ENCODE peak calls at places on chromosomes 12 and 14, in six cellular contexts. B is mammary epithelial cell; F is GM23248; N is CD8-positive, alpha-beta memory T cell; W is CD8-positive, alpha-beta T cell; U is right lobe of liver. E is an unnamed sample. For H3K27me3, H3K9me3 and H3K4me1, the result is how much of the 10 kb centered on the place peaks cover.

GRCh38 chr12:42129595-42130204 is 15.0 kb downstream of the GXYLT1 start:
- DNase-seq in B (peak), F (peak), N (no peak), W (no peak), U (no peak), E (peak)

GRCh38 chr14:20421267-20421666 is 8.0 kb upstream of the TEP1 start:
- DNase-seq in B (no peak), F (no peak), N (no peak), W (no peak), U (no peak), E (no peak)

GRCh38 chr12:6273931-6274687 is 36.4 kb upstream of the PLEKHG6 start:
- DNase-seq in B (no peak), F (no peak), N (no peak), W (no peak), U (no peak), E (no peak)

GRCh38 chr14:39376671-39377403 is 55.4 kb downstream of the FBXO33 start:
- DNase-seq in B (no peak), F (peak), N (no peak), W (no peak), U (no peak), E (no peak)

GRCh38 chr14:64801800-64802199 is 77.9 kb downstream of the SPTB start:
- DNase-seq in B (no peak), F (peak), N (no peak), W (no peak), U (no peak), E (no peak)

GRCh38 chr12:74527491-74527890 is 10.1 kb upstream of the ATXN7L3B start:
- DNase-seq in B (no peak), F (no peak), N (no peak), W (no peak), U (no peak), E (no peak)

GRCh38 chr12:15152864-15153263 is 68.4 kb downstream of the RERG start:
- DNase-seq in B (peak), F (peak), N (no peak), W (no peak), U (no peak), E (no peak)

GRCh38 chr14:99966030-99966429 is 99.2 kb upstream of the EVL start:
- DNase-seq in B (no peak), F (no peak), N (no peak), W (no peak), U (no peak), E (no peak)

GRCh38 chr12:15931590-15932053 is 20.5 kb downstream of the DERA start:
- DNase-seq in B (no peak), F (peak), N (no peak), W (no peak), U (no peak), E (no peak)

GRCh38 chr14:100376751-100377171 is 53.6 kb downstream of the SLC25A47 start:
- DNase-seq in B (peak), F (peak), N (no peak), W (no peak), U (no peak), E (no peak)

GRCh38 chr14:76844223-76844622 is 18.0 kb downstream of the LRRC74A start:
- DNase-seq in B (no peak), F (peak), N (no peak), W (peak), U (peak), E (peak)

GRCh38 chr12:103632554-103633216 is 45.6 kb downstream of the STAB2 start:
- DNase-seq in B (peak), F (peak), N (peak), W (no peak), U (peak), E (no peak)

GRCh38 chr12:30753233-30753632 is 1.5 kb downstream of the CAPRIN2 start:
- DNase-seq in B (peak), F (peak), N (no peak), W (no peak), U (no peak), E (no peak)

GRCh38 chr14:93160353-93160801 is 24.3 kb downstream of the MOAP1 start:
- DNase-seq in B (no peak), F (peak), N (no peak), W (no peak), U (no peak), E (no peak)

GRCh38 chr14:103003351-103003615 is 54.1 kb downstream of the CDC42BPB start:
- DNase-seq in B (no peak), F (no peak), N (no peak), W (no peak), U (no peak), E (no peak)

GRCh38 chr14:103334644-103335603 is 887 bp downstream of the EIF5 start:
- DNase-seq in B (peak), F (peak), N (peak), W (peak), U (peak), E (peak)

GRCh38 chr12:15679146-15679545 is 110.0 kb downstream of the EPS8 start:
- DNase-seq in B (no peak), F (peak), N (no peak), W (no peak), U (no peak), E (no peak)

DNA sequence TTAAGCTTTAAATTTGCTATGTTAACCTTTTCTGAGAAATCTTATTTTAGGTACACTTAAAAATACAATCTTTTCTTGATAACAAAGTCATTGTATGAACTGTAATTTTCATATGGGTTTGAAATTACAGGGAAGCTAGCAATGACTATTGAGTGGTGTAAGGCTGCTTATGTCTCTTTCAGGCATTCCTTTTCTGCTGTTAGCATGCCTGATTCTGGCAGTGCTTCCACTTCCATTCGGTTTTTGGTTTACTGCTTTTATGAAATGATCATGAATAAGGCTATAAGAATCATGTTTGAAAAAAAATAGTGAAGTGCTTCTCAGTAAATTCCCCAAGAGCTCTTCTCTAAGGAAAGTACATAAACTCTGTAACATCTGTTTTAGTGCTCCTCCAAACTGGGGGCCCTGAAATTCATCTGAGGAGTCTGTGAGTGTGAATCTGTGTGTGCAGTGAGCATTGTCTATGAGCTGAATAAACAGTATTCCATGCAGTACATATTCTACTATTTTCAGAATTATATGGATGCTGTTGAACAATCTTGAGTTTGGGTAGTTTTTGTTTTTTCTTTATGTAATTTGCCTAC is 434.0 kb upstream of the RGS6 start:
- DNase-seq in B (no peak), F (peak), N (no peak), W (no peak), U (no peak), E (no peak)
- H3K27me3 ChIP-seq in B (under half), F (under half), N (under half), W (under half), U (under half), E (under half)

GRCh38 chr12:34384693-34385092 is 362.4 kb downstream of the ALG10 start:
- DNase-seq in B (no peak), F (no peak), N (no peak), W (no peak), U (no peak), E (no peak)

GRCh38 chr12:34388636-34389377 is 366.5 kb downstream of the ALG10 start:
- DNase-seq in B (no peak), F (no peak), N (no peak), W (no peak), U (no peak), E (no peak)

GRCh38 chr12:34386621-34387255 is 364.4 kb downstream of the ALG10 start:
- DNase-seq in B (no peak), F (no peak), N (no peak), W (no peak), U (no peak), E (no peak)

GRCh38 chr12:34387711-34388635 is 365.7 kb downstream of the ALG10 start:
- DNase-seq in B (no peak), F (no peak), N (no peak), W (no peak), U (no peak), E (no peak)

GRCh38 chr12:34386016-34386415 is 363.7 kb downstream of the ALG10 start:
- DNase-seq in B (no peak), F (no peak), N (no peak), W (no peak), U (no peak), E (no peak)
- H3K9me3 ChIP-seq in B (half or more), F (under half), N (under half), W (under half), U (under half), E (under half)

GRCh38 chr14:97027256-97027999 is 230.2 kb downstream of the VRK1 start:
- DNase-seq in B (no peak), F (no peak), N (no peak), W (no peak), U (no peak), E (no peak)
- H3K4me1 ChIP-seq in B (under half), F (under half), N (under half), W (under half), U (under half), E (under half)

GRCh38 chr12:52256165-52256935 is 18.1 kb upstream of the KRT86 start:
- DNase-seq in B (no peak), F (no peak), N (no peak), W (no peak), U (no peak), E (no peak)
- H3K27me3 ChIP-seq in B (under half), F (under half), N (under half), W (under half), U (under half), E (under half)

DNA sequence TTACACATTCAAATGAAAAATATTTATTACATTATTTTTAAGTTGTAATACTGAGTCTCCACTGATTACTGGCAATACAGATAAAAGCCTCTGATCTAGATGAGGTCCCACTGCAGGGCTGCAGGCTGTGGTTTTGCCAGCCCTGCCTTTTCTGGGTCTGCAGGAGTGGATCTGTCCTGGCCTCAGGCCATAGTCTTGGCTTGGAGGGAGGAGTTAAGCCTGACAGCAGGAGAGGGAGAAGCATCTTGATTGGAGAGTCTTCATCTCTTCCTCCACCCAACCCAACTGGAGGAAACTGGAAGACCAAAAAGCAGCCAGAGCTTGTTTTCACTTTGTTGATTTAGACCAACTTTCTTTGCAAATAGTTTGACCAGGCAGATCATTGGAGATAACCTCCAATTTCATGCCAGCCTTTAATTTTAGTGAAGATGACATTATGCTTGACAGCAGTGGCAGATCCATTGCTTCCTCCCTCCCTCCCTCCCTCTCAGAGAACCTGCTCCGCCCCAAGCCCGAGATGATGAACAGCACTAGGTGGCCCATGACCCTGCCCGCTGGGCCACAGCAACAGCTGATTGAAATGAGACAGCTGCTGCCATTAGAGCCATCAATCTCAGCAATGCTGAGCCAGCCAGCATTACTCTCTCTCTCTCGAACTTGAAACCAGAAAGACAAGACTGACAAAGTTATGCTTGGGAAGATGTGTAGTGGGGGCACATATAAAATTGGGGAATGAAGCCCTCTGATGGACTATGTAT is 222.4 kb downstream of the GLT1D1 start:
- DNase-seq in B (no peak), F (no peak), N (no peak), W (no peak), U (no peak), E (no peak)
- H3K9me3 ChIP-seq in B (under half), F (under half), N (under half), W (under half), U (under half), E (under half)

GRCh38 chr12:70648191-70648590 is 11.0 kb upstream of the PTPRB start:
- DNase-seq in B (no peak), F (peak), N (no peak), W (no peak), U (no peak), E (no peak)
- H3K4me1 ChIP-seq in B (under half), F (half or more), N (under half), W (under half), U (under half), E (under half)

GRCh38 chr12:52252728-52253328 is 19.8 kb downstream of the KRT7 start:
- DNase-seq in B (peak), F (no peak), N (no peak), W (no peak), U (no peak), E (no peak)

GRCh38 chr12:52254965-52255751 is 19.3 kb upstream of the KRT86 start:
- DNase-seq in B (peak), F (no peak), N (no peak), W (no peak), U (no peak), E (no peak)

GRCh38 chr12:52251367-52252055 is 18.5 kb downstream of the KRT7 start:
- DNase-seq in B (no peak), F (no peak), N (no peak), W (no peak), U (no peak), E (no peak)

GRCh38 chr12:52254180-52254964 is 20.1 kb upstream of the KRT86 start:
- DNase-seq in B (peak), F (no peak), N (no peak), W (no peak), U (no peak), E (no peak)

GRCh38 chr12:52253391-52254179 is 20.5 kb downstream of the KRT7 start:
- DNase-seq in B (peak), F (no peak), N (no peak), W (no peak), U (no peak), E (no peak)
- H3K27me3 ChIP-seq in B (under half), F (under half), N (under half), W (under half), U (under half), E (under half)

GRCh38 chr12:133073836-133074235 is 6.9 kb upstream of the ZNF140 start:
- DNase-seq in B (no peak), F (no peak), N (no peak), W (no peak), U (no peak), E (no peak)
- H3K9me3 ChIP-seq in B (under half), F (under half), N (under half), W (under half), U (under half), E (under half)

DNA sequence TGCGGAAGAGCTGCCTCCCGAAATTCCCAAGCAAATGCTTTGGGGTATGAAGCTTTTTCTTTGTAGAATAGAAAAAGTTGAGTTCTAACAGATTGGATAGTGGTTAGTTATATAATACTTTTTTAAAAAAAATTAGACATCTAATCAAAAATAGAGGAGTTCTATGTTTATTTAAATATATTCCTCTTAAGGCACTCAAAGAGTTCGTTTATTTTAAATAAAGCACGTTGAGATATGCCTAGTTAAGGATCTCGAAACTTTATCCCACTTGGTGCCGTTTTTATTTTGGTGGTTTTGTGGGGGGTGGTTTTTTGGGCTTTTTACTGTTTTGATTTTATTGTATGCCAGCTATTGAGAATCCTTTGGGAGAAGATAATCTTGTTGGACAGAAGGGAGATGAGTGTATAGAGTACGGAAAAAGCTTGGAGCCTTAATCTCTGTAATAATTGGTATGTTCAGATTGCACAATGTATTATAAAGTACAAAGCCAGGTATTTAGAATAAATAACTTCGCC is 10.7 kb upstream of the SNAPC1 start:
- DNase-seq in B (no peak), F (peak), N (no peak), W (no peak), U (no peak), E (no peak)
- H3K4me1 ChIP-seq in B (under half), F (half or more), N (under half), W (under half), U (under half), E (under half)

DNA sequence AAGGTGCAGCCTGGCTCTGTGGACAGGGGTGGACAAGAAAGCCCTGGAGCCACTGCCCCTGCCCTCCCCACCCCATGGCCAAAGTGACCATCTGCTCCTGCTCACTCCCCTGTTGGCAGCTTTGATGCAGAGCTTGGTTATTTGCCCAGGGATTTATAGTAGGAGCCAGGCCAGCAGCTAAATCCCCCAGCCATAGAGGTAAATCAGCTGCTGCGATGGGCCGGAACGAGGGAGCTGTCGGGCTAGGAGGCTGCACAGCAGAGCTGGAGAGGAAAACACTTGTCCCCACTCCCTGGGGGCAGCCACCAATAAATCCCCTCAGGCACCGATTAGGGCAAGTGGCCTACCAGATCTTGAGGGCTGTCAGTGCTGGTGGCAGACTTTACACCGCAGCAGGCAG is 26.0 kb downstream of the SMUG1 start:
- DNase-seq in B (no peak), F (no peak), N (no peak), W (no peak), U (no peak), E (no peak)
- H3K27me3 ChIP-seq in B (under half), F (under half), N (under half), W (under half), U (under half), E (under half)

E was measured in naive thymus-derived CD4-positive, alpha-beta T cell.